ENCODE peak calls at places on chromosomes 7 and 10, in ten cellular contexts. P is NCI-H2171 treated with DMSO at 0.1 percent for 48 hours, N is adrenal gland, Y is kidney tubule cell, K is brain microvascular endothelial cell, T is GM12865, W is cardiac septum, R is astrocyte of the hippocampus, L is dermis blood vessel endothelial cell, H is HS-5. J is an unnamed sample.

GRCh38 chr10:93722550-93722949 is 20.2 kb upstream of the FRA10AC1 start:
- DNase-seq in P (no peak), N (no peak), Y (no peak), K (no peak), T (no peak), W (no peak), R (no peak), L (no peak), H (no peak), J (no peak)

GRCh38 chr10:28991326-28991725 is 297.5 kb upstream of the LYZL1 start:
- DNase-seq in P (no peak), N (no peak), Y (peak; percentile 83), K (peak; percentile 63), T (no peak), W (no peak), R (peak; percentile 94), L (no peak), H (no peak), J (no peak)

GRCh38 chr10:131174651-131175540 is 136.6 kb downstream of the TCERG1L start:
- DNase-seq in P (no peak), N (no peak), Y (no peak), K (no peak), T (no peak), W (no peak), R (no peak), L (no peak), H (no peak), J (no peak)

GRCh38 chr7:139681463-139681755 is 96.4 kb downstream of the HIPK2 start:
- DNase-seq in P (no peak), N (no peak), Y (no peak), K (no peak), T (peak; percentile 41), W (no peak), R (no peak), L (no peak), H (no peak), J (no peak)

GRCh38 chr10:73408978-73409521 is 4.8 kb downstream of the ANXA7 start:
- DNase-seq in P (no peak), N (no peak), Y (no peak), K (no peak), T (no peak), W (no peak), R (no peak), L (no peak), H (no peak), J (no peak)

GRCh38 chr7:2487586-2488271 is 11.5 kb upstream of the GRIFIN start:
- DNase-seq in P (peak; percentile 59), N (no peak), Y (no peak), K (no peak), T (no peak), W (no peak), R (no peak), L (no peak), H (no peak), J (no peak)

GRCh38 chr7:100162874-100163533 is 4.5 kb upstream of the TRAPPC14 start:
- DNase-seq in P (no peak), N (no peak), Y (peak; percentile 39), K (no peak), T (no peak), W (no peak), R (no peak), L (no peak), H (no peak), J (no peak)

GRCh38 chr7:40733578-40733977 is 598.8 kb downstream of the SUGCT start:
- DNase-seq in P (no peak), N (no peak), Y (peak; percentile 62), K (no peak), T (no peak), W (no peak), R (no peak), L (peak; percentile 21), H (no peak), J (no peak)

GRCh38 chr10:29804025-29804852 is 169.5 kb upstream of the SVIL start:
- DNase-seq in P (peak; percentile 17), N (peak; percentile 82), Y (peak; percentile 99), K (peak; percentile 92), T (no peak), W (no peak), R (peak; percentile 94), L (peak; percentile 95), H (peak; percentile 61), J (peak; percentile 14)

GRCh38 chr10:101940916-101941315 is 97.3 kb upstream of the KCNIP2 start:
- DNase-seq in P (no peak), N (no peak), Y (peak; percentile 43), K (peak; percentile 26), T (no peak), W (no peak), R (no peak), L (peak; percentile 43), H (no peak), J (no peak)

GRCh38 chr10:63166742-63167258 is 33.7 kb downstream of the NRBF2 start:
- DNase-seq in P (peak; percentile 49), N (peak; percentile 45), Y (peak; percentile 75), K (peak; percentile 58), T (peak; percentile 81), W (no peak), R (peak; percentile 84), L (peak; percentile 91), H (peak; percentile 39), J (no peak)